ENCODE peak calls at places on chromosomes 4 and X, in eight cellular contexts. One of them, this sample, is unnamed.

GRCh38 chrX:136292656-136293055 is 8.1 kb upstream of the ADGRG4 start:
- DNase-seq in CD4-positive, alpha-beta T cell: no peak
- DNase-seq in endothelial cell: no peak
- DNase-seq in brain microvascular endothelial cell: no peak
- DNase-seq in fibroblast of the aortic adventitia: no peak
- DNase-seq in PC-3: no peak
- DNase-seq in fibroblast of mammary gland: no peak
- DNase-seq in cardiac muscle cell: no peak
- DNase-seq in this sample: no peak

GRCh38 chr4:53432528-53433424 is 55.3 kb downstream of the FIP1L1 start:
- DNase-seq in CD4-positive, alpha-beta T cell: no peak
- DNase-seq in endothelial cell: no peak
- DNase-seq in brain microvascular endothelial cell: no peak
- DNase-seq in fibroblast of the aortic adventitia: no peak
- DNase-seq in PC-3: no peak
- DNase-seq in fibroblast of mammary gland: no peak
- DNase-seq in cardiac muscle cell: no peak
- DNase-seq in this sample: no peak

GRCh38 chr4:70714061-70714468 is 7.7 kb upstream of the RUFY3 start:
- DNase-seq in CD4-positive, alpha-beta T cell: no peak
- DNase-seq in endothelial cell: no peak
- DNase-seq in brain microvascular endothelial cell: no peak
- DNase-seq in fibroblast of the aortic adventitia: peak; percentile 39
- DNase-seq in PC-3: no peak
- DNase-seq in fibroblast of mammary gland: no peak
- DNase-seq in cardiac muscle cell: peak; percentile 29
- DNase-seq in this sample: no peak

GRCh38 chr4:48752256-48752655 is 27.8 kb downstream of the FRYL start:
- DNase-seq in CD4-positive, alpha-beta T cell: no peak
- DNase-seq in endothelial cell: no peak
- DNase-seq in brain microvascular endothelial cell: no peak
- DNase-seq in fibroblast of the aortic adventitia: no peak
- DNase-seq in PC-3: no peak
- DNase-seq in fibroblast of mammary gland: no peak
- DNase-seq in cardiac muscle cell: no peak
- DNase-seq in this sample: no peak

GRCh38 chr4:82599336-82599735 is 37.5 kb upstream of the TMEM150C start:
- DNase-seq in CD4-positive, alpha-beta T cell: no peak
- DNase-seq in endothelial cell: no peak
- DNase-seq in brain microvascular endothelial cell: no peak
- DNase-seq in fibroblast of the aortic adventitia: no peak
- DNase-seq in PC-3: peak; percentile 10
- DNase-seq in fibroblast of mammary gland: no peak
- DNase-seq in cardiac muscle cell: no peak
- DNase-seq in this sample: no peak

GRCh38 chrX:2710041-2710471 is 19.0 kb downstream of the CD99 start:
- DNase-seq in CD4-positive, alpha-beta T cell: peak; percentile 31
- DNase-seq in endothelial cell: no peak
- DNase-seq in brain microvascular endothelial cell: peak; percentile 78
- DNase-seq in fibroblast of the aortic adventitia: peak; percentile 77
- DNase-seq in PC-3: peak; percentile 76
- DNase-seq in fibroblast of mammary gland: peak; percentile 93
- DNase-seq in cardiac muscle cell: peak; percentile 76
- DNase-seq in this sample: no peak

GRCh38 chrX:44580466-44580865 is 37.8 kb upstream of the FUNDC1 start:
- DNase-seq in CD4-positive, alpha-beta T cell: no peak
- DNase-seq in endothelial cell: no peak
- DNase-seq in brain microvascular endothelial cell: peak; percentile 35
- DNase-seq in fibroblast of the aortic adventitia: peak; percentile 37
- DNase-seq in PC-3: peak; percentile 88
- DNase-seq in fibroblast of mammary gland: peak; percentile 73
- DNase-seq in cardiac muscle cell: peak; percentile 24
- DNase-seq in this sample: no peak

GRCh38 chr4:70703695-70704332 is 15.5 kb downstream of the UTP3 start:
- DNase-seq in CD4-positive, alpha-beta T cell: no peak
- DNase-seq in endothelial cell: no peak
- DNase-seq in brain microvascular endothelial cell: peak; percentile 21
- DNase-seq in fibroblast of the aortic adventitia: peak; percentile 68
- DNase-seq in PC-3: peak; percentile 84
- DNase-seq in fibroblast of mammary gland: peak; percentile 82
- DNase-seq in cardiac muscle cell: peak; percentile 38
- DNase-seq in this sample: no peak

GRCh38 chr4:177371452-177371851 is 61.8 kb downstream of the NEIL3 start:
- DNase-seq in CD4-positive, alpha-beta T cell: no peak
- DNase-seq in endothelial cell: no peak
- DNase-seq in brain microvascular endothelial cell: no peak
- DNase-seq in fibroblast of the aortic adventitia: no peak
- DNase-seq in PC-3: no peak
- DNase-seq in fibroblast of mammary gland: no peak
- DNase-seq in cardiac muscle cell: no peak
- DNase-seq in this sample: no peak

GRCh38 chr4:177375372-177375771 is 65.7 kb downstream of the NEIL3 start:
- DNase-seq in CD4-positive, alpha-beta T cell: no peak
- DNase-seq in endothelial cell: no peak
- DNase-seq in brain microvascular endothelial cell: no peak
- DNase-seq in fibroblast of the aortic adventitia: no peak
- DNase-seq in PC-3: no peak
- DNase-seq in fibroblast of mammary gland: no peak
- DNase-seq in cardiac muscle cell: no peak
- DNase-seq in this sample: no peak

GRCh38 chr4:177380730-177381287 is 61.4 kb downstream of the AGA start:
- DNase-seq in CD4-positive, alpha-beta T cell: no peak
- DNase-seq in endothelial cell: no peak
- DNase-seq in brain microvascular endothelial cell: no peak
- DNase-seq in fibroblast of the aortic adventitia: no peak
- DNase-seq in PC-3: peak; percentile 43
- DNase-seq in fibroblast of mammary gland: peak; percentile 10
- DNase-seq in cardiac muscle cell: no peak
- DNase-seq in this sample: no peak

GRCh38 chr4:177374966-177375365 is 65.3 kb downstream of the NEIL3 start:
- DNase-seq in CD4-positive, alpha-beta T cell: no peak
- DNase-seq in endothelial cell: no peak
- DNase-seq in brain microvascular endothelial cell: no peak
- DNase-seq in fibroblast of the aortic adventitia: no peak
- DNase-seq in PC-3: no peak
- DNase-seq in fibroblast of mammary gland: no peak
- DNase-seq in cardiac muscle cell: no peak
- DNase-seq in this sample: no peak

DNA sequence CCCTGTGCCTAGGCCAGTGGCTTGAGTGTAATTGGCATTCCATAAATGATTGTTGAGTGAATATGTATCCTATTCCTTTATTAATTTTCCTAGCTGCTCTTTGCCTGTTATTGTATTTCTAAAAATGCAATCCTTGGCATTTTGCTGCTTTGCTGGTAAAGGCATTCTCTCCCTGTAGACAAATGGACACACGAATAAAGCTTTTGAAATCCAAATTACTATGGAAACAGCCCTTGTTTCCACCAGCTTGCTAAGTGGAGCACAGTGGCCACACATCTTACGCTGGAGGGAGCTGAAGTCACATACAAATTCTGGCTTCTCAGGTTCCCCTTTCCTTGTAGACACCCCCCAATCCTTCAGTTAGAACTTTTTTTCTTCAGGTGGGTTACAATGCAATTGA is 66.3 kb downstream of the AGA start:
- DNase-seq in CD4-positive, alpha-beta T cell: no peak
- DNase-seq in endothelial cell: no peak
- DNase-seq in brain microvascular endothelial cell: no peak
- DNase-seq in fibroblast of the aortic adventitia: no peak
- DNase-seq in PC-3: no peak
- DNase-seq in fibroblast of mammary gland: no peak
- DNase-seq in cardiac muscle cell: no peak
- DNase-seq in this sample: no peak
- TF ChIP-seq CTCF in CD4-positive, alpha-beta T cell: no peak
- TF ChIP-seq CTCF in endothelial cell: no peak
- TF ChIP-seq CTCF in brain microvascular endothelial cell: peak; percentile 6
- TF ChIP-seq CTCF in fibroblast of the aortic adventitia: no peak
- TF ChIP-seq CTCF in PC-3: no peak
- TF ChIP-seq CTCF in fibroblast of mammary gland: no peak
- TF ChIP-seq CTCF in cardiac muscle cell: no peak
- TF ChIP-seq CTCF in this sample: no peak

GRCh38 chr4:89563431-89563830 is 255.8 kb upstream of the GPRIN3 start:
- DNase-seq in CD4-positive, alpha-beta T cell: no peak
- DNase-seq in endothelial cell: no peak
- DNase-seq in brain microvascular endothelial cell: no peak
- DNase-seq in fibroblast of the aortic adventitia: no peak
- DNase-seq in PC-3: no peak
- DNase-seq in fibroblast of mammary gland: peak; percentile 33
- DNase-seq in cardiac muscle cell: no peak
- DNase-seq in this sample: no peak

GRCh38 chr4:89561051-89561450 is 253.5 kb upstream of the GPRIN3 start:
- DNase-seq in CD4-positive, alpha-beta T cell: no peak
- DNase-seq in endothelial cell: no peak
- DNase-seq in brain microvascular endothelial cell: no peak
- DNase-seq in fibroblast of the aortic adventitia: no peak
- DNase-seq in PC-3: no peak
- DNase-seq in fibroblast of mammary gland: no peak
- DNase-seq in cardiac muscle cell: no peak
- DNase-seq in this sample: no peak

GRCh38 chr4:89556596-89557305 is 249.2 kb upstream of the GPRIN3 start:
- DNase-seq in CD4-positive, alpha-beta T cell: no peak
- DNase-seq in endothelial cell: no peak
- DNase-seq in brain microvascular endothelial cell: no peak
- DNase-seq in fibroblast of the aortic adventitia: no peak
- DNase-seq in PC-3: no peak
- DNase-seq in fibroblast of mammary gland: peak; percentile 41
- DNase-seq in cardiac muscle cell: peak; percentile 21
- DNase-seq in this sample: no peak

GRCh38 chr4:89562715-89563114 is 255.1 kb upstream of the GPRIN3 start:
- DNase-seq in CD4-positive, alpha-beta T cell: no peak
- DNase-seq in endothelial cell: no peak
- DNase-seq in brain microvascular endothelial cell: no peak
- DNase-seq in fibroblast of the aortic adventitia: no peak
- DNase-seq in PC-3: peak; percentile 31
- DNase-seq in fibroblast of mammary gland: peak; percentile 34
- DNase-seq in cardiac muscle cell: no peak
- DNase-seq in this sample: no peak

DNA sequence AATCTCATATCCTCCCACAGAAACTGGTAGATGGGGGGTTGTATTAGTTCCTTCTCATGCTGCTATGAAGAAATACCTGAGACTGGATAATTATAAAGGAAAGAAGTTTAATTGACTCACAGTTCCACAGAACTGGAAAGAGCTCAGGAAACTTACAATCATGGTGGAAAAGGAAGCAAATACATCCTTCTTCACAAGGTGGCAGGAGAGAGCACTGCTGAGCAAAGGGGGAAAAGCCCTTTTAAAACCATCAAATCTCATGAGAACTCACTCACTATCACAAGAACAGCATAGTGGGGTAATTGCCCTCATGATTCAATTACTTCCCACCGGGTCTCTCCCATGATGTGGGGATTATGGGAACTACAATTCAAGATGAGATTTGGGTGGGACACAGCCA is 250.5 kb upstream of the GPRIN3 start:
- DNase-seq in CD4-positive, alpha-beta T cell: no peak
- DNase-seq in endothelial cell: no peak
- DNase-seq in brain microvascular endothelial cell: no peak
- DNase-seq in fibroblast of the aortic adventitia: no peak
- DNase-seq in PC-3: peak; percentile 14
- DNase-seq in fibroblast of mammary gland: peak; percentile 30
- DNase-seq in cardiac muscle cell: peak; percentile 19
- DNase-seq in this sample: no peak
- TF ChIP-seq CTCF in CD4-positive, alpha-beta T cell: no peak
- TF ChIP-seq CTCF in endothelial cell: peak; percentile 22
- TF ChIP-seq CTCF in brain microvascular endothelial cell: peak; percentile 76
- TF ChIP-seq CTCF in fibroblast of the aortic adventitia: peak; percentile 41
- TF ChIP-seq CTCF in PC-3: peak; percentile 42
- TF ChIP-seq CTCF in fibroblast of mammary gland: peak; percentile 51
- TF ChIP-seq CTCF in cardiac muscle cell: peak; percentile 34
- TF ChIP-seq CTCF in this sample: peak; percentile 39

GRCh38 chr4:109947918-109948317 is 35.2 kb downstream of the EGF start:
- DNase-seq in CD4-positive, alpha-beta T cell: no peak
- DNase-seq in endothelial cell: no peak
- DNase-seq in brain microvascular endothelial cell: no peak
- DNase-seq in fibroblast of the aortic adventitia: no peak
- DNase-seq in PC-3: no peak
- DNase-seq in fibroblast of mammary gland: no peak
- DNase-seq in cardiac muscle cell: no peak
- DNase-seq in this sample: no peak
- TF ChIP-seq CTCF in CD4-positive, alpha-beta T cell: no peak
- TF ChIP-seq CTCF in endothelial cell: no peak
- TF ChIP-seq CTCF in brain microvascular endothelial cell: no peak
- TF ChIP-seq CTCF in fibroblast of the aortic adventitia: no peak
- TF ChIP-seq CTCF in PC-3: no peak
- TF ChIP-seq CTCF in fibroblast of mammary gland: no peak
- TF ChIP-seq CTCF in cardiac muscle cell: no peak
- TF ChIP-seq CTCF in this sample: no peak

GRCh38 chr4:105198541-105198940 is 51.9 kb downstream of the TET2 start:
- DNase-seq in CD4-positive, alpha-beta T cell: no peak
- DNase-seq in endothelial cell: no peak
- DNase-seq in brain microvascular endothelial cell: no peak
- DNase-seq in fibroblast of the aortic adventitia: no peak
- DNase-seq in PC-3: no peak
- DNase-seq in fibroblast of mammary gland: peak; percentile 37
- DNase-seq in cardiac muscle cell: no peak
- DNase-seq in this sample: no peak

GRCh38 chr4:105197777-105198176 is 51.1 kb downstream of the TET2 start:
- DNase-seq in CD4-positive, alpha-beta T cell: no peak
- DNase-seq in endothelial cell: no peak
- DNase-seq in brain microvascular endothelial cell: no peak
- DNase-seq in fibroblast of the aortic adventitia: no peak
- DNase-seq in PC-3: peak; percentile 63
- DNase-seq in fibroblast of mammary gland: peak; percentile 18
- DNase-seq in cardiac muscle cell: no peak
- DNase-seq in this sample: no peak

GRCh38 chr4:105192910-105193309 is 46.2 kb downstream of the TET2 start:
- DNase-seq in CD4-positive, alpha-beta T cell: no peak
- DNase-seq in endothelial cell: no peak
- DNase-seq in brain microvascular endothelial cell: no peak
- DNase-seq in fibroblast of the aortic adventitia: no peak
- DNase-seq in PC-3: no peak
- DNase-seq in fibroblast of mammary gland: no peak
- DNase-seq in cardiac muscle cell: no peak
- DNase-seq in this sample: no peak

GRCh38 chr4:105194328-105195231 is 47.9 kb downstream of the TET2 start:
- DNase-seq in CD4-positive, alpha-beta T cell: no peak
- DNase-seq in endothelial cell: no peak
- DNase-seq in brain microvascular endothelial cell: peak; percentile 15
- DNase-seq in fibroblast of the aortic adventitia: peak; percentile 29
- DNase-seq in PC-3: peak; percentile 33
- DNase-seq in fibroblast of mammary gland: peak; percentile 45
- DNase-seq in cardiac muscle cell: no peak
- DNase-seq in this sample: no peak

DNA sequence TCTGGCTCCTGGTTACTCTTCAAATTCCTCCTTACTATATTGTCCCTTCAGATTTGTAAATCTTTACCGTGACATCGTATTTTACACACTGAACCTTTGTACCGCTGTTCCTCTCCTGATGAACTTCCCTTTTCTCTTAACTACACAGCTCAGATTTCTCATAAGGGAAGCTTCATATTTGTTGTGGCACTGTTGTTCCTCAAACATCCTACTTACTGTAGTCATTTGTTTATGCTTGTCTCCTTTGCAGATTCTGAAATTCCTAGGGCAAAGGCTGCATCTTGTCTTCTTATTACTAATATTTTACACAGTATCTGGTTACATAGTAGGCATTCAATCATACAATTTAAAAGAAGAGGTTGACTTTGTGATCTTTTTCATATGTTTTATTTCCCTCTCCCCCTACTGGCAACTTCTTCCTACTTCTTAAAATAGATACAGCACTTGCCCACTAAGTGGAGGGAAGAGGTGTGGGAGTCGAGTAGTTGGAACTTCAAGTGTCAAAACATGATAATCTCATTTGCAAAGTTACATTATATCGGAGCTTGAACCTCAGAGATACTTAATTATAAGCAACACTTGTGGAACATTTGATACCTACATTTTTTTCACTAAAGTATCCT is 50.0 kb downstream of the TET2 start:
- DNase-seq in CD4-positive, alpha-beta T cell: no peak
- DNase-seq in endothelial cell: no peak
- DNase-seq in brain microvascular endothelial cell: no peak
- DNase-seq in fibroblast of the aortic adventitia: no peak
- DNase-seq in PC-3: peak; percentile 56
- DNase-seq in fibroblast of mammary gland: peak; percentile 25
- DNase-seq in cardiac muscle cell: no peak
- DNase-seq in this sample: no peak
- TF ChIP-seq CTCF in CD4-positive, alpha-beta T cell: no peak
- TF ChIP-seq CTCF in endothelial cell: no peak
- TF ChIP-seq CTCF in brain microvascular endothelial cell: peak; percentile 56
- TF ChIP-seq CTCF in fibroblast of the aortic adventitia: peak; percentile 27
- TF ChIP-seq CTCF in PC-3: peak; percentile 52
- TF ChIP-seq CTCF in fibroblast of mammary gland: peak; percentile 33
- TF ChIP-seq CTCF in cardiac muscle cell: peak; percentile 35
- TF ChIP-seq CTCF in this sample: no peak

This sample was measured in D721Med.